ENCODE peak calls at places on chromosome 2, in ten cellular contexts. E, C, M, R, U, Z, O, X, W and H are unnamed samples. For H3K4me1 and H3K9me3, the result is how much of the 10 kb centered on the place peaks cover.

GRCh38 chr2:58135861-58136260 is 89.3 kb downstream of the VRK2 start:
- DNase-seq in E (no peak), C (no peak), M (peak), R (no peak), U (no peak), Z (no peak), O (no peak), X (no peak), W (no peak), H (no peak)

GRCh38 chr2:216551234-216551633 is 52.6 kb downstream of the RPL37A start:
- DNase-seq in E (no peak), C (no peak), M (peak), R (no peak), U (no peak), Z (no peak), O (no peak), X (no peak), W (no peak), H (no peak)

GRCh38 chr2:7363906-7364305 is 446.7 kb downstream of the RNF144A start:
- DNase-seq in E (no peak), C (no peak), M (no peak), R (no peak), U (no peak), Z (no peak), O (no peak), X (no peak), W (peak), H (no peak)

GRCh38 chr2:5959836-5960820 is 267.9 kb downstream of the SOX11 start:
- DNase-seq in E (no peak), C (no peak), M (no peak), R (no peak), U (no peak), Z (no peak), O (no peak), X (no peak), W (peak), H (no peak)

GRCh38 chr2:113148606-113149552 is 21.5 kb downstream of the IL1RN start:
- DNase-seq in E (no peak), C (no peak), M (no peak), R (no peak), U (no peak), Z (no peak), O (no peak), X (no peak), W (no peak), H (no peak)

GRCh38 chr2:157466764-157467163 is 22.9 kb upstream of the CYTIP start:
- DNase-seq in E (no peak), C (no peak), M (no peak), R (no peak), U (no peak), Z (no peak), O (no peak), X (no peak), W (no peak), H (no peak)

GRCh38 chr2:79084495-79085135 is 3.2 kb downstream of the REG1B start:
- DNase-seq in E (no peak), C (no peak), M (no peak), R (no peak), U (no peak), Z (no peak), O (no peak), X (no peak), W (no peak), H (no peak)

GRCh38 chr2:28437142-28437835 is 44.6 kb downstream of the FOSL2 start:
- DNase-seq in E (no peak), C (no peak), M (no peak), R (peak), U (peak), Z (no peak), O (peak), X (no peak), W (no peak), H (peak)

GRCh38 chr2:241852116-241852980 is 6.3 kb downstream of the PDCD1 start:
- DNase-seq in E (peak), C (peak), M (no peak), R (peak), U (peak), Z (no peak), O (peak), X (no peak), W (peak), H (peak)

GRCh38 chr2:43636616-43637015 is 444 bp upstream of the PLEKHH2 start:
- DNase-seq in E (no peak), C (no peak), M (no peak), R (no peak), U (no peak), Z (no peak), O (no peak), X (no peak), W (no peak), H (no peak)

GRCh38 chr2:133844214-133844892 is 276.1 kb upstream of the NCKAP5 start:
- DNase-seq in E (peak), C (peak), M (peak), R (peak), U (no peak), Z (peak), O (peak), X (peak), W (peak), H (peak)

GRCh38 chr2:227450921-227451654 is 20.9 kb upstream of the AGFG1 start:
- DNase-seq in E (no peak), C (no peak), M (no peak), R (no peak), U (no peak), Z (no peak), O (no peak), X (no peak), W (peak), H (no peak)

GRCh38 chr2:112121682-112122254 is 16.4 kb upstream of the FBLN7 start:
- DNase-seq in E (no peak), C (no peak), M (peak), R (no peak), U (no peak), Z (peak), O (no peak), X (peak), W (peak), H (no peak)

GRCh38 chr2:3692375-3692774 is 11.0 kb upstream of the DCDC2C start:
- DNase-seq in E (no peak), C (no peak), M (peak), R (no peak), U (no peak), Z (no peak), O (no peak), X (no peak), W (no peak), H (no peak)

GRCh38 chr2:98009887-98010760 is 14.4 kb upstream of the TMEM131 start:
- DNase-seq in E (no peak), C (no peak), M (no peak), R (no peak), U (no peak), Z (no peak), O (no peak), X (no peak), W (no peak), H (no peak)
- H3K4me1 ChIP-seq in E (under half), C (under half), M (under half), R (under half), U (under half), Z (under half), O (under half), X (under half), W (under half), H (under half)

DNA sequence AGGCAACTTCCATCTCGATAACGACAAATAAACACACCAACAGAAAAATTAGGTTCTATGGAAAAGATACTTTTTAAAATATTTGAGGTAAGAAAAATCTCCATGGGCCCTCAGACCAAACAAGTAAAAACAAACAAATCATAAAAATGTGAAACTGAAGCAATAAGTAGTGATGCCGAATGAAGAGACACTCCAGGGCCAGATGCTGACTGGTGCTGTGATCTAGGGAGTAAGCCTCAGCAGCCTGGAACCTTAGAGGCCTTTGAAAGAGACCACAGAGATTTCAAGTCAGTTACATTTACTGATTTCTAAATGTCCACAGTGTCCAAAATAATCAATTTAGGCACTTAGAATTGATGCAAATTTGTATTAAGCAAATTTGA is 1144.7 kb downstream of the CNTNAP5 start:
- DNase-seq in E (no peak), C (no peak), M (no peak), R (no peak), U (no peak), Z (no peak), O (no peak), X (no peak), W (no peak), H (no peak)
- H3K9me3 ChIP-seq in E (under half), C (under half), M (under half), R (under half), U (under half), Z (under half), O (under half), X (under half), W (under half), H (under half)

DNA sequence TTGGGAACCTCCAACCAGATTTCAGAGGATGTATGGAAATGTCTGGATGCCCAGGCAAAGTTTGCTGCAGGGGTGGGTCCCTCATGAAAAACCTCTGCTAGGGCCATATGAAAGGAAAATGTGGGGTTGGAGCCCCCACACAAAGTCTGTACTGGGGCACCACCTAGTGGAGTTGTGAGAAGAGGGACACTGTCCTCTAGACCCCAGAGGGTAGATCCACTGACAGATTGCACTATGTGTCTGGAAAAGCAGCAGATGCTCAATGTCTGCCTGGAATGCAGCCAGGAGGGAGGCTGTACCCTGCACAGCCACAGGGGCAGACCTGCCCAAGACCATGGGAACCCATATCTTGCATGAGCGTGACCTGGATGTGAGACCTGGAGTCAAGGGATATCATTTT is 573.7 kb upstream of the NXPH2 start:
- DNase-seq in E (no peak), C (no peak), M (no peak), R (no peak), U (no peak), Z (no peak), O (no peak), X (no peak), W (peak), H (no peak)
- H3K4me1 ChIP-seq in E (under half), C (under half), M (under half), R (under half), U (under half), Z (under half), O (under half), X (under half), W (under half), H (under half)

GRCh38 chr2:160096414-160096813 is 34.0 kb upstream of the PLA2R1 start:
- DNase-seq in E (no peak), C (no peak), M (no peak), R (no peak), U (no peak), Z (no peak), O (no peak), X (no peak), W (no peak), H (no peak)

GRCh38 chr2:160087854-160088745 is 25.7 kb upstream of the PLA2R1 start:
- DNase-seq in E (no peak), C (no peak), M (peak), R (no peak), U (no peak), Z (no peak), O (no peak), X (no peak), W (peak), H (no peak)

GRCh38 chr2:160091381-160091780 is 29.0 kb upstream of the PLA2R1 start:
- DNase-seq in E (no peak), C (no peak), M (peak), R (no peak), U (no peak), Z (no peak), O (no peak), X (no peak), W (no peak), H (no peak)

GRCh38 chr2:160097329-160097728 is 34.9 kb upstream of the PLA2R1 start:
- DNase-seq in E (no peak), C (no peak), M (no peak), R (no peak), U (no peak), Z (no peak), O (no peak), X (no peak), W (no peak), H (no peak)

GRCh38 chr2:160092445-160092844 is 30.0 kb upstream of the PLA2R1 start:
- DNase-seq in E (no peak), C (no peak), M (no peak), R (no peak), U (no peak), Z (no peak), O (peak), X (no peak), W (no peak), H (no peak)
- H3K9me3 ChIP-seq in E (under half), C (under half), M (under half), R (under half), U (under half), Z (under half), O (under half), X (under half), W (under half), H (under half)

GRCh38 chr2:239230318-239231052 is 170.3 kb downstream of the HDAC4 start:
- DNase-seq in E (no peak), C (no peak), M (no peak), R (peak), U (peak), Z (no peak), O (no peak), X (no peak), W (no peak), H (peak)
- H3K4me1 ChIP-seq in E (under half), C (half or more), M (under half), R (half or more), U (under half), Z (under half), O (under half), X (under half), W (under half), H (under half)

GRCh38 chr2:24830786-24831185 is 37.6 kb downstream of the CENPO start:
- DNase-seq in E (peak), C (no peak), M (no peak), R (no peak), U (peak), Z (no peak), O (peak), X (no peak), W (no peak), H (peak)
- H3K9me3 ChIP-seq in E (under half), C (under half), M (under half), R (under half), U (under half), Z (under half), O (under half), X (under half), W (under half), H (under half)

GRCh38 chr2:85166021-85166420 is 32.8 kb downstream of the TCF7L1 start:
- DNase-seq in E (no peak), C (no peak), M (no peak), R (no peak), U (peak), Z (no peak), O (no peak), X (no peak), W (no peak), H (no peak)
- H3K4me1 ChIP-seq in E (under half), C (under half), M (under half), R (under half), U (under half), Z (under half), O (under half), X (under half), W (under half), H (under half)

GRCh38 chr2:12254280-12254860 is 462.4 kb upstream of the TRIB2 start:
- DNase-seq in E (no peak), C (no peak), M (no peak), R (no peak), U (no peak), Z (no peak), O (no peak), X (no peak), W (no peak), H (no peak)

GRCh38 chr2:12253167-12253778 is 463.5 kb upstream of the TRIB2 start:
- DNase-seq in E (no peak), C (no peak), M (no peak), R (no peak), U (no peak), Z (no peak), O (no peak), X (no peak), W (no peak), H (no peak)

GRCh38 chr2:12261993-12262680 is 454.6 kb upstream of the TRIB2 start:
- DNase-seq in E (no peak), C (no peak), M (peak), R (no peak), U (no peak), Z (no peak), O (no peak), X (no peak), W (peak), H (no peak)

GRCh38 chr2:12259497-12259896 is 457.2 kb upstream of the TRIB2 start:
- DNase-seq in E (no peak), C (no peak), M (no peak), R (no peak), U (no peak), Z (no peak), O (no peak), X (no peak), W (no peak), H (no peak)

DNA sequence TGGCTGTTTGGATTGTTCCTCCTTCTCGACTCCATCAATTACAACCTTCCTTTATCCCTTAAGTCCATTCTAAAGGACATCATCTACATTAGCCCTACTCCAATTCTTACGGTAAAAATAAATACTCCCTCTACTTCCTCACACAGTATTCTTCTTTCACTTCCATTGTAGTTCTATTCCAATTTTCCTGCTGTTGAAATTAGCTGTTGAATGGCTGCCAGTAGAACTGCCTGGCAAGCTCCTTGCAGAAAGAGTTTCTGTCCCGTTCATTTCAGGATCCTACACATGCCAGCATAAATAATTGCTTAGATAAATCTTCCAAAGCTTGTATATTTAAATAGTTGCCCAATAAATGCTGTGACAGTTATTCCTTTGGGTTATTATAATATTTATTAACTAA is 459.3 kb upstream of the TRIB2 start:
- DNase-seq in E (no peak), C (no peak), M (no peak), R (no peak), U (no peak), Z (no peak), O (no peak), X (no peak), W (no peak), H (no peak)
- H3K9me3 ChIP-seq in E (under half), C (under half), M (under half), R (under half), U (under half), Z (under half), O (under half), X (under half), W (under half), H (under half)